ENCODE peak calls at places on chromosomes 2 and 18, in seven cellular contexts. One of them, this sample, is unnamed.
A peak's percentile ranks its signal among the peaks of the same experiment; 100 is the strongest.

GRCh38 chr2:10246370-10246769 is 56.3 kb upstream of the HPCAL1 start:
- DNase-seq in heart right ventricle: no peak
- DNase-seq in fibroblast of pulmonary artery: no peak
- DNase-seq in coronary artery: no peak
- DNase-seq in brain microvascular endothelial cell: no peak
- DNase-seq in esophagus muscularis mucosa: no peak
- DNase-seq in colonic mucosa: no peak
- DNase-seq in this sample: no peak

GRCh38 chr18:11119962-11120361 is 29.4 kb downstream of the PIEZO2 start:
- DNase-seq in heart right ventricle: no peak
- DNase-seq in fibroblast of pulmonary artery: peak; percentile 81
- DNase-seq in coronary artery: no peak
- DNase-seq in brain microvascular endothelial cell: peak; percentile 74
- DNase-seq in esophagus muscularis mucosa: peak; percentile 50
- DNase-seq in colonic mucosa: no peak
- DNase-seq in this sample: peak; percentile 32

GRCh38 chr18:33052886-33053285 is 280.1 kb upstream of the KLHL14 start:
- DNase-seq in heart right ventricle: no peak
- DNase-seq in fibroblast of pulmonary artery: no peak
- DNase-seq in coronary artery: no peak
- DNase-seq in brain microvascular endothelial cell: no peak
- DNase-seq in esophagus muscularis mucosa: no peak
- DNase-seq in colonic mucosa: no peak
- DNase-seq in this sample: no peak

GRCh38 chr18:26640541-26640940 is 92.2 kb upstream of the KCTD1 start:
- DNase-seq in heart right ventricle: no peak
- DNase-seq in fibroblast of pulmonary artery: no peak
- DNase-seq in coronary artery: no peak
- DNase-seq in brain microvascular endothelial cell: no peak
- DNase-seq in esophagus muscularis mucosa: no peak
- DNase-seq in colonic mucosa: no peak
- DNase-seq in this sample: no peak

GRCh38 chr2:207914716-207915115 is 110.6 kb downstream of the PLEKHM3 start:
- DNase-seq in heart right ventricle: no peak
- DNase-seq in fibroblast of pulmonary artery: no peak
- DNase-seq in coronary artery: no peak
- DNase-seq in brain microvascular endothelial cell: no peak
- DNase-seq in esophagus muscularis mucosa: no peak
- DNase-seq in colonic mucosa: no peak
- DNase-seq in this sample: peak; percentile 4

GRCh38 chr2:138713069-138713496 is 67.1 kb downstream of the NXPH2 start:
- DNase-seq in heart right ventricle: no peak
- DNase-seq in fibroblast of pulmonary artery: no peak
- DNase-seq in coronary artery: no peak
- DNase-seq in brain microvascular endothelial cell: no peak
- DNase-seq in esophagus muscularis mucosa: peak; percentile 89
- DNase-seq in colonic mucosa: no peak
- DNase-seq in this sample: no peak

GRCh38 chr18:2906522-2907458 is 60.0 kb downstream of the EMILIN2 start:
- DNase-seq in heart right ventricle: peak; percentile 38
- DNase-seq in fibroblast of pulmonary artery: no peak
- DNase-seq in coronary artery: no peak
- DNase-seq in brain microvascular endothelial cell: no peak
- DNase-seq in esophagus muscularis mucosa: no peak
- DNase-seq in colonic mucosa: peak; percentile 68
- DNase-seq in this sample: no peak

GRCh38 chr2:171531291-171531690 is 9.0 kb downstream of the CYBRD1 start:
- DNase-seq in heart right ventricle: no peak
- DNase-seq in fibroblast of pulmonary artery: peak; percentile 85
- DNase-seq in coronary artery: no peak
- DNase-seq in brain microvascular endothelial cell: peak; percentile 84
- DNase-seq in esophagus muscularis mucosa: peak; percentile 92
- DNase-seq in colonic mucosa: no peak
- DNase-seq in this sample: peak; percentile 80

GRCh38 chr18:23862071-23862470 is 152.5 kb upstream of the TTC39C start:
- DNase-seq in heart right ventricle: no peak
- DNase-seq in fibroblast of pulmonary artery: peak; percentile 66
- DNase-seq in coronary artery: no peak
- DNase-seq in brain microvascular endothelial cell: peak; percentile 75
- DNase-seq in esophagus muscularis mucosa: no peak
- DNase-seq in colonic mucosa: no peak
- DNase-seq in this sample: peak; percentile 68

GRCh38 chr2:36820942-36821605 is 124.6 kb downstream of the VIT start:
- DNase-seq in heart right ventricle: no peak
- DNase-seq in fibroblast of pulmonary artery: no peak
- DNase-seq in coronary artery: no peak
- DNase-seq in brain microvascular endothelial cell: no peak
- DNase-seq in esophagus muscularis mucosa: no peak
- DNase-seq in colonic mucosa: peak; percentile 73
- DNase-seq in this sample: no peak

GRCh38 chr2:200786826-200787225 is 24.9 kb upstream of the BZW1 start:
- DNase-seq in heart right ventricle: no peak
- DNase-seq in fibroblast of pulmonary artery: peak; percentile 92
- DNase-seq in coronary artery: no peak
- DNase-seq in brain microvascular endothelial cell: peak; percentile 88
- DNase-seq in esophagus muscularis mucosa: no peak
- DNase-seq in colonic mucosa: peak; percentile 44
- DNase-seq in this sample: peak; percentile 97

GRCh38 chr2:23681356-23682140 is 245.4 kb downstream of the ATAD2B start:
- DNase-seq in heart right ventricle: no peak
- DNase-seq in fibroblast of pulmonary artery: no peak
- DNase-seq in coronary artery: no peak
- DNase-seq in brain microvascular endothelial cell: no peak
- DNase-seq in esophagus muscularis mucosa: no peak
- DNase-seq in colonic mucosa: no peak
- DNase-seq in this sample: no peak

GRCh38 chr2:28956415-28956826 is 24.7 kb upstream of the TOGARAM2 start:
- DNase-seq in heart right ventricle: no peak
- DNase-seq in fibroblast of pulmonary artery: peak; percentile 58
- DNase-seq in coronary artery: no peak
- DNase-seq in brain microvascular endothelial cell: peak; percentile 53
- DNase-seq in esophagus muscularis mucosa: no peak
- DNase-seq in colonic mucosa: no peak
- DNase-seq in this sample: peak; percentile 34

GRCh38 chr2:106130251-106130998 is 63.7 kb downstream of the UXS1 start:
- DNase-seq in heart right ventricle: no peak
- DNase-seq in fibroblast of pulmonary artery: no peak
- DNase-seq in coronary artery: peak; percentile 17
- DNase-seq in brain microvascular endothelial cell: no peak
- DNase-seq in esophagus muscularis mucosa: no peak
- DNase-seq in colonic mucosa: peak; percentile 48
- DNase-seq in this sample: no peak

GRCh38 chr18:6281874-6282273 is 132.8 kb downstream of the L3MBTL4 start:
- DNase-seq in heart right ventricle: no peak
- DNase-seq in fibroblast of pulmonary artery: no peak
- DNase-seq in coronary artery: no peak
- DNase-seq in brain microvascular endothelial cell: no peak
- DNase-seq in esophagus muscularis mucosa: no peak
- DNase-seq in colonic mucosa: no peak
- DNase-seq in this sample: no peak

GRCh38 chr2:88765154-88765948 is 73.9 kb downstream of the RPIA start:
- DNase-seq in heart right ventricle: no peak
- DNase-seq in fibroblast of pulmonary artery: peak; percentile 10
- DNase-seq in coronary artery: no peak
- DNase-seq in brain microvascular endothelial cell: no peak
- DNase-seq in esophagus muscularis mucosa: no peak
- DNase-seq in colonic mucosa: peak; percentile 75
- DNase-seq in this sample: peak; percentile 14

GRCh38 chr2:106868199-106868598 is 17.8 kb downstream of the ST6GAL2 start:
- DNase-seq in heart right ventricle: no peak
- DNase-seq in fibroblast of pulmonary artery: no peak
- DNase-seq in coronary artery: no peak
- DNase-seq in brain microvascular endothelial cell: no peak
- DNase-seq in esophagus muscularis mucosa: no peak
- DNase-seq in colonic mucosa: no peak
- DNase-seq in this sample: no peak

GRCh38 chr2:163667064-163667887 is 68.5 kb downstream of the FIGN start:
- DNase-seq in heart right ventricle: peak; percentile 45
- DNase-seq in fibroblast of pulmonary artery: peak; percentile 98
- DNase-seq in coronary artery: no peak
- DNase-seq in brain microvascular endothelial cell: peak; percentile 86
- DNase-seq in esophagus muscularis mucosa: no peak
- DNase-seq in colonic mucosa: no peak
- DNase-seq in this sample: peak; percentile 95

GRCh38 chr18:31592520-31593157 is 962 bp downstream of the TTR start:
- DNase-seq in heart right ventricle: no peak
- DNase-seq in fibroblast of pulmonary artery: no peak
- DNase-seq in coronary artery: no peak
- DNase-seq in brain microvascular endothelial cell: no peak
- DNase-seq in esophagus muscularis mucosa: no peak
- DNase-seq in colonic mucosa: no peak
- DNase-seq in this sample: no peak

GRCh38 chr2:200454839-200455801 is 54.7 kb downstream of the KCTD18 start:
- DNase-seq in heart right ventricle: no peak
- DNase-seq in fibroblast of pulmonary artery: peak; percentile 25
- DNase-seq in coronary artery: no peak
- DNase-seq in brain microvascular endothelial cell: peak; percentile 39
- DNase-seq in esophagus muscularis mucosa: no peak
- DNase-seq in colonic mucosa: no peak
- DNase-seq in this sample: peak; percentile 58

GRCh38 chr2:30365201-30365600 is 81.8 kb upstream of the LCLAT1 start:
- DNase-seq in heart right ventricle: no peak
- DNase-seq in fibroblast of pulmonary artery: no peak
- DNase-seq in coronary artery: no peak
- DNase-seq in brain microvascular endothelial cell: no peak
- DNase-seq in esophagus muscularis mucosa: no peak
- DNase-seq in colonic mucosa: no peak
- DNase-seq in this sample: no peak

GRCh38 chr2:63050916-63051794 is 525 bp downstream of the OTX1 start:
- DNase-seq in heart right ventricle: no peak
- DNase-seq in fibroblast of pulmonary artery: no peak
- DNase-seq in coronary artery: no peak
- DNase-seq in brain microvascular endothelial cell: no peak
- DNase-seq in esophagus muscularis mucosa: no peak
- DNase-seq in colonic mucosa: no peak
- DNase-seq in this sample: no peak

GRCh38 chr18:41312241-41312590 is 642.8 kb upstream of the PIK3C3 start:
- DNase-seq in heart right ventricle: no peak
- DNase-seq in fibroblast of pulmonary artery: no peak
- DNase-seq in coronary artery: no peak
- DNase-seq in brain microvascular endothelial cell: no peak
- DNase-seq in esophagus muscularis mucosa: no peak
- DNase-seq in colonic mucosa: no peak
- DNase-seq in this sample: no peak

GRCh38 chr2:128268611-128269357 is 49.9 kb downstream of the HS6ST1 start:
- DNase-seq in heart right ventricle: no peak
- DNase-seq in fibroblast of pulmonary artery: no peak
- DNase-seq in coronary artery: peak; percentile 69
- DNase-seq in brain microvascular endothelial cell: no peak
- DNase-seq in esophagus muscularis mucosa: no peak
- DNase-seq in colonic mucosa: peak; percentile 14
- DNase-seq in this sample: no peak

GRCh38 chr2:46486441-46486840 is 7.1 kb downstream of the TMEM247 start:
- DNase-seq in heart right ventricle: no peak
- DNase-seq in fibroblast of pulmonary artery: no peak
- DNase-seq in coronary artery: no peak
- DNase-seq in brain microvascular endothelial cell: no peak
- DNase-seq in esophagus muscularis mucosa: no peak
- DNase-seq in colonic mucosa: no peak
- DNase-seq in this sample: no peak

GRCh38 chr2:46489430-46489829 is 10.1 kb downstream of the TMEM247 start:
- DNase-seq in heart right ventricle: no peak
- DNase-seq in fibroblast of pulmonary artery: no peak
- DNase-seq in coronary artery: no peak
- DNase-seq in brain microvascular endothelial cell: no peak
- DNase-seq in esophagus muscularis mucosa: no peak
- DNase-seq in colonic mucosa: no peak
- DNase-seq in this sample: no peak

GRCh38 chr2:46487667-46488333 is 8.4 kb downstream of the TMEM247 start:
- DNase-seq in heart right ventricle: peak; percentile 82
- DNase-seq in fibroblast of pulmonary artery: peak; percentile 73
- DNase-seq in coronary artery: peak; percentile 71
- DNase-seq in brain microvascular endothelial cell: peak; percentile 55
- DNase-seq in esophagus muscularis mucosa: peak; percentile 93
- DNase-seq in colonic mucosa: peak; percentile 52
- DNase-seq in this sample: peak; percentile 83

GRCh38 chr2:46490521-46491141 is 11.3 kb downstream of the TMEM247 start:
- DNase-seq in heart right ventricle: peak; percentile 80
- DNase-seq in fibroblast of pulmonary artery: peak; percentile 45
- DNase-seq in coronary artery: no peak
- DNase-seq in brain microvascular endothelial cell: no peak
- DNase-seq in esophagus muscularis mucosa: no peak
- DNase-seq in colonic mucosa: peak; percentile 44
- DNase-seq in this sample: peak; percentile 68

GRCh38 chr2:46488389-46488788 is 9.0 kb downstream of the TMEM247 start:
- DNase-seq in heart right ventricle: no peak
- DNase-seq in fibroblast of pulmonary artery: no peak
- DNase-seq in coronary artery: no peak
- DNase-seq in brain microvascular endothelial cell: no peak
- DNase-seq in esophagus muscularis mucosa: no peak
- DNase-seq in colonic mucosa: no peak
- DNase-seq in this sample: no peak
- TF ChIP-seq CTCF in heart right ventricle: no peak
- TF ChIP-seq CTCF in fibroblast of pulmonary artery: peak; percentile 11
- TF ChIP-seq CTCF in coronary artery: no peak
- TF ChIP-seq CTCF in brain microvascular endothelial cell: peak; percentile 31
- TF ChIP-seq CTCF in esophagus muscularis mucosa: no peak
- TF ChIP-seq CTCF in colonic mucosa: no peak
- TF ChIP-seq CTCF in this sample: no peak

GRCh38 chr2:69693059-69693458 is 48.9 kb upstream of the ANXA4 start:
- DNase-seq in heart right ventricle: no peak
- DNase-seq in fibroblast of pulmonary artery: no peak
- DNase-seq in coronary artery: no peak
- DNase-seq in brain microvascular endothelial cell: no peak
- DNase-seq in esophagus muscularis mucosa: no peak
- DNase-seq in colonic mucosa: no peak
- DNase-seq in this sample: no peak
- H3K4me3 ChIP-seq in heart right ventricle: no peak overlapping the region
- H3K4me3 ChIP-seq in fibroblast of pulmonary artery: no peak overlapping the region
- H3K4me3 ChIP-seq in coronary artery: no peak overlapping the region
- H3K4me3 ChIP-seq in brain microvascular endothelial cell: no peak overlapping the region
- H3K4me3 ChIP-seq in esophagus muscularis mucosa: no peak overlapping the region
- H3K4me3 ChIP-seq in colonic mucosa: no peak overlapping the region
- H3K4me3 ChIP-seq in this sample: no peak overlapping the region

GRCh38 chr2:24887325-24887874 is 32.6 kb downstream of the ADCY3 start:
- DNase-seq in heart right ventricle: no peak
- DNase-seq in fibroblast of pulmonary artery: no peak
- DNase-seq in coronary artery: no peak
- DNase-seq in brain microvascular endothelial cell: no peak
- DNase-seq in esophagus muscularis mucosa: no peak
- DNase-seq in colonic mucosa: no peak
- DNase-seq in this sample: no peak
- TF ChIP-seq CTCF in heart right ventricle: no peak
- TF ChIP-seq CTCF in fibroblast of pulmonary artery: no peak
- TF ChIP-seq CTCF in coronary artery: no peak
- TF ChIP-seq CTCF in brain microvascular endothelial cell: no peak
- TF ChIP-seq CTCF in esophagus muscularis mucosa: no peak
- TF ChIP-seq CTCF in colonic mucosa: no peak
- TF ChIP-seq CTCF in this sample: no peak

DNA sequence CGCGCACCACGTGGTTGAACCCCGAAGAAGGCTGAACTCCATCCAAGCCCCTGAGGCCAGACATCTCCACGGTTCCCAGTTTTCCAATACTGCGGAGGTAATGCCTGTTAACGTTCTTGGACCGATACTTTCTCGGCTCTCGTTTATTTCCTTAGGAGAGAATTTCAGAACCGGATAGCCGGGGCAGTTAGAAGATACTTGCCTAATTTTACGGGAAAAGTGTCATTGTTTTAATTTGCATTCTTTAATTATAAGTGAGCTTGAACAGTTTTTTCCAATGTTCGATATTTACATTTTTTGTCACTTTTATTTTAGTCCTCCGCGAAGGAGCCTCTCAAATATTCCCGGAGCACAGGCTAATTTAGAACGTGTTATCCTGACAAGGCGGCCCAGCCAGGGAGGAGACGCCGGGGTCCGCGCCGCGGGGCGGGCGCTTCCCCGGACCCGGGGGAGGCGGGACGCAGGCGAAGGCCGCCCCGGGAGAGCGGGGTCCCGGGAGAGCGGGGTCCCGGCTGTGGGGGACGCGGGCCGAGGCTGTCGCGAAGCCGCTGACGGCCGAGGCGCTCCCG is 10.1 kb upstream of the KCNG2 start:
- DNase-seq in heart right ventricle: no peak
- DNase-seq in fibroblast of pulmonary artery: no peak
- DNase-seq in coronary artery: no peak
- DNase-seq in brain microvascular endothelial cell: no peak
- DNase-seq in esophagus muscularis mucosa: no peak
- DNase-seq in colonic mucosa: no peak
- DNase-seq in this sample: no peak
- H3K4me3 ChIP-seq in heart right ventricle: no peak overlapping the region
- H3K4me3 ChIP-seq in fibroblast of pulmonary artery: no peak overlapping the region
- H3K4me3 ChIP-seq in coronary artery: peak overlapping the region; percentile 48
- H3K4me3 ChIP-seq in brain microvascular endothelial cell: no peak overlapping the region
- H3K4me3 ChIP-seq in esophagus muscularis mucosa: peak overlapping the region; percentile 41
- H3K4me3 ChIP-seq in colonic mucosa: no peak overlapping the region
- H3K4me3 ChIP-seq in this sample: no peak overlapping the region

This sample was measured in cardiac fibroblast.